ENCODE peak calls at places on chromosomes 3 and 15, in nine cellular contexts. P, I, N, R, M, S, B, E and V are unnamed samples.

GRCh38 chr3:61663728-61664492 is 102.5 kb downstream of the PTPRG start:
- DNase-seq in P (peak; percentile 31), I (peak; percentile 96), N (no peak), R (no peak), M (peak; percentile 86), S (peak; percentile 86), B (no peak), E (no peak), V (peak; percentile 94)

GRCh38 chr3:123334056-123334455 is 114.8 kb downstream of the ADCY5 start:
- DNase-seq in P (no peak), I (no peak), N (no peak), R (peak; percentile 8), M (no peak), S (no peak), B (no peak), E (no peak), V (no peak)

GRCh38 chr3:35307296-35307695 is 332.0 kb upstream of the ARPP21 start:
- DNase-seq in P (no peak), I (no peak), N (no peak), R (no peak), M (no peak), S (no peak), B (no peak), E (no peak), V (no peak)

GRCh38 chr15:68921926-68922325 is 8.4 kb upstream of the SPESP1 start:
- DNase-seq in P (no peak), I (no peak), N (no peak), R (no peak), M (peak; percentile 33), S (no peak), B (no peak), E (no peak), V (no peak)

GRCh38 chr3:52055537-52056351 is 627 bp downstream of the DUSP7 start:
- DNase-seq in P (peak; percentile 60), I (peak; percentile 34), N (peak; percentile 49), R (peak; percentile 53), M (no peak), S (no peak), B (no peak), E (peak; percentile 53), V (no peak)

GRCh38 chr3:152296990-152297389 is 28.3 kb downstream of the MBNL1 start:
- DNase-seq in P (no peak), I (peak; percentile 24), N (no peak), R (no peak), M (no peak), S (no peak), B (no peak), E (no peak), V (no peak)

GRCh38 chr3:112984485-112984884 is 6.3 kb upstream of the GTPBP8 start:
- DNase-seq in P (no peak), I (no peak), N (peak; percentile 36), R (no peak), M (peak; percentile 14), S (no peak), B (no peak), E (no peak), V (no peak)

GRCh38 chr15:29260896-29261295 is 8.7 kb downstream of the NSMCE3 start:
- DNase-seq in P (no peak), I (no peak), N (no peak), R (no peak), M (no peak), S (peak; percentile 17), B (no peak), E (no peak), V (no peak)

GRCh38 chr3:62332017-62332416 is 41.3 kb downstream of the FEZF2 start:
- DNase-seq in P (no peak), I (no peak), N (no peak), R (no peak), M (no peak), S (no peak), B (no peak), E (no peak), V (no peak)

GRCh38 chr15:74203914-74204431 is 1.4 kb upstream of the STRA6 start:
- DNase-seq in P (peak; percentile 45), I (peak; percentile 83), N (no peak), R (peak; percentile 25), M (peak; percentile 23), S (no peak), B (peak; percentile 76), E (peak; percentile 75), V (peak; percentile 56)

GRCh38 chr15:66105286-66105984 is 148.1 kb downstream of the MEGF11 start:
- DNase-seq in P (no peak), I (no peak), N (no peak), R (no peak), M (no peak), S (no peak), B (peak; percentile 60), E (no peak), V (no peak)

GRCh38 chr3:67875338-67875737 is 220.9 kb upstream of the SUCLG2 start:
- DNase-seq in P (no peak), I (no peak), N (no peak), R (no peak), M (no peak), S (no peak), B (no peak), E (no peak), V (no peak)

GRCh38 chr3:127706312-127706711 is 33.6 kb downstream of the ABTB1 start:
- DNase-seq in P (no peak), I (no peak), N (no peak), R (peak; percentile 65), M (no peak), S (no peak), B (peak; percentile 3), E (no peak), V (no peak)

GRCh38 chr3:129829640-129830039 is 63.9 kb downstream of the TMCC1 start:
- DNase-seq in P (peak; percentile 23), I (peak; percentile 91), N (no peak), R (peak; percentile 25), M (peak; percentile 81), S (no peak), B (peak; percentile 39), E (peak; percentile 30), V (peak; percentile 98)

GRCh38 chr3:129822679-129823078 is 70.8 kb downstream of the TMCC1 start:
- DNase-seq in P (no peak), I (peak; percentile 32), N (no peak), R (no peak), M (no peak), S (no peak), B (no peak), E (no peak), V (peak; percentile 50)

GRCh38 chr3:129820587-129820986 is 72.9 kb downstream of the TMCC1 start:
- DNase-seq in P (no peak), I (no peak), N (no peak), R (no peak), M (no peak), S (no peak), B (no peak), E (no peak), V (no peak)

GRCh38 chr3:129827765-129828164 is 65.7 kb downstream of the TMCC1 start:
- DNase-seq in P (no peak), I (no peak), N (no peak), R (no peak), M (no peak), S (no peak), B (no peak), E (no peak), V (no peak)

DNA sequence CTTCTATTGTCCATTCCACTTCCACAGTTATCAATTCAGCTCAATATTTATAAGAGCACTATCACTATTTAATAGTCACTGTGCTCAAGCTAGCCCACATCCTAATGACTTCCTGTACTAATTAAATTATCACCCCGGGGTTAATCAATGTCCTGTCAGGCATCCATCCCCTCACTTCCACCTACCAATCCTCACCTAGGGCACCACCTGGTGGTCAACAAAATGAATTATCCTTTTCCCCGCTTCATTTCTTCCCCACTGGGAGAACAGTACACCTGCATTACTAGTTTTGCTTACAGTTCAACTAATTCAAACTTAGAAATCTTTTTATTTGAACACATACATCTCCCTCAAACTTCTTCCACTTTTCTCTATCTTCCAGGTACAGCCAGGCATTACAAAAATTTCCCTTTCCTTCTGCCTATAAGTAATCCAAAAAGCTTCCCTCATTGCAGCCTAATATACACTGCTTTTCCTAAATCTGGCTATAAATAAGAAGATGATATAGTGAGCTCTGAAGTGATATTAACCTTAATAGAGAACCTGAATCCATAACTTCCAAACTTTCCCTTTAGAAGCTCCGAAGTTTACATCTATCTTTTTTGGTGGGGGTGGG is 68.5 kb downstream of the TMCC1 start:
- DNase-seq in P (peak; percentile 57), I (peak; percentile 14), N (no peak), R (no peak), M (peak; percentile 56), S (no peak), B (peak; percentile 55), E (no peak), V (peak; percentile 30)
- TF ChIP-seq CTCF in P (peak; percentile 63), I (peak; percentile 66), N (peak; percentile 65), R (peak; percentile 77), M (peak; percentile 57), S (peak; percentile 82), B (peak; percentile 52), E (peak; percentile 56), V (peak; percentile 94)

DNA sequence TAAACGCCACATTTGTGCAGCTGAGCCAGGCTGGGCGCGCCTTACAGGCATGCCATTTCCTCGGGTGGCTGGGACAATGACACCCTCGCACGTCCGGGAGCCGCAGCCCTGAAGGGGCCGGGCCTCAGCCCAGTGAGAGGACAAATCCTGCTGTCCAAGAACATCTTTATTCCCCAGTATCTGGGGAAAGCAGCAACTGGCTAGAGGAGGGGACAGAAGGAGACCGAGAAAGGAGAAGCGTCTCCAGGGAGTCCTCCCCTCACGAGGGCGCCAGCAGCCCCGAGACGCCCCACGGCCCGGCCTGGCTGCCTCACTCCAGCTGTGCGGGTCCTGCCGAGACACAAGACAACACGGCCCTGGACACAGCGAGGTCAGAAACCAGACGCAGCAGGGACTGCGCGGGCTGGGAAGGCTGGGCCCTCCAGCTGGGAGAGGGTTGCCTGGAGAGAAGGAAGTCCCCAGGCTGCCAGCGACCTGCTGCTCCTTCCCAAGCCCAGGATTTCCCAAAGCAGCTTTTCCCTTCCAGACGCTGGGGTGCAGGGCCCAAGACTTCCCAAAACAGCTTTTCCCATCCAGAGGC is 130.2 kb downstream of the CHSY1 start:
- DNase-seq in P (peak; percentile 71), I (peak; percentile 53), N (peak; percentile 73), R (peak; percentile 88), M (no peak), S (no peak), B (peak; percentile 76), E (peak; percentile 67), V (peak; percentile 20)
- TF ChIP-seq CTCF in P (no peak), I (no peak), N (no peak), R (peak; percentile 52), M (peak; percentile 46), S (peak; percentile 37), B (peak; percentile 49), E (no peak), V (peak; percentile 65)

DNA sequence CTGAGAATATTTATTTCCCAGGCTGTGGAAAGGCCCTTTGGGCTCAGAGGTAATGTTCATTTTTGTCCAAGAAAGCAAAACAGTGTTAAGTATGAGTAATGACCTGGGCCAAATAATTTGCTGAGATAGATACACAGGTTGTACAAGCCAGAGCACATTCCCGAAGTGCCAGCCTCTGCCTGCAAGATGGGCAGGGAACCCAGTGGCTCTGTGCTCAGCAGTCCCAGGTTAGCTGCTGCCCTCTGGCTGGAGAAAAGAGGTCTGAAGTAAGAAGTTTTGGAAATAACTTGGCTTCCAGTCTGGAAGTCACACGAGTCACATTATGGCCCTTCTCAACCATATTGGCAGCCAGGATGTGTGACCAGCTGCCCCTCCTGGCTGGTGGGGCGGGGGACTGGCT is 20.2 kb downstream of the MYZAP start:
- DNase-seq in P (peak; percentile 28), I (no peak), N (peak; percentile 82), R (no peak), M (peak; percentile 93), S (no peak), B (no peak), E (peak; percentile 39), V (peak; percentile 39)
- TF ChIP-seq CTCF in P (no peak), I (no peak), N (no peak), R (peak; percentile 56), M (peak; percentile 86), S (peak; percentile 53), B (peak; percentile 15), E (peak; percentile 55), V (peak; percentile 64)

GRCh38 chr15:37289109-37289765 is 188.9 kb upstream of the MEIS2 start:
- DNase-seq in P (peak; percentile 29), I (no peak), N (no peak), R (no peak), M (peak; percentile 18), S (no peak), B (peak; percentile 30), E (no peak), V (peak; percentile 28)
- TF ChIP-seq CTCF in P (no peak), I (peak; percentile 36), N (peak; percentile 10), R (peak; percentile 52), M (peak; percentile 28), S (peak; percentile 42), B (peak; percentile 78), E (no peak), V (peak; percentile 61)